ENCODE peak calls at places on chromosomes 11 and 22, in eight cellular contexts. X, C, L, A, R, J, G and B are unnamed samples.

GRCh38 chr11:69977951-69978350 is 100.2 kb upstream of the ANO1 start:
- DNase-seq in X (no peak), C (no peak), L (no peak), A (no peak), R (no peak), J (no peak), G (no peak), B (no peak)

GRCh38 chr11:78365381-78365792 is 52.2 kb downstream of the GAB2 start:
- DNase-seq in X (peak; percentile 79), C (no peak), L (no peak), A (no peak), R (peak; percentile 54), J (no peak), G (no peak), B (no peak)

GRCh38 chr11:55942785-55943392 is 6.7 kb upstream of the OR5I1 start:
- DNase-seq in X (peak; percentile 35), C (peak; percentile 27), L (no peak), A (no peak), R (peak; percentile 0), J (no peak), G (no peak), B (peak; percentile 1)

GRCh38 chr22:25051073-25051472 is 98.6 kb downstream of the KIAA1671 start:
- DNase-seq in X (no peak), C (no peak), L (no peak), A (no peak), R (no peak), J (no peak), G (no peak), B (no peak)

GRCh38 chr11:46127150-46127638 is 5.9 kb upstream of the PHF21A start:
- DNase-seq in X (peak; percentile 30), C (no peak), L (peak; percentile 50), A (no peak), R (peak; percentile 75), J (no peak), G (no peak), B (peak; percentile 46)

GRCh38 chr11:1877211-1878133 is 14.2 kb downstream of the PRR33 start:
- DNase-seq in X (no peak), C (no peak), L (no peak), A (peak; percentile 45), R (no peak), J (no peak), G (no peak), B (peak; percentile 35)

GRCh38 chr11:34654491-34655334 is 33.8 kb downstream of the EHF start:
- DNase-seq in X (peak; percentile 84), C (peak; percentile 20), L (no peak), A (peak; percentile 88), R (no peak), J (no peak), G (no peak), B (peak; percentile 61)

GRCh38 chr22:20834725-20835124 is 23.9 kb downstream of the PI4KA start:
- DNase-seq in X (no peak), C (no peak), L (no peak), A (no peak), R (no peak), J (no peak), G (no peak), B (no peak)

GRCh38 chr11:47007579-47007978 is 71.0 kb downstream of the CSTPP1 start:
- DNase-seq in X (no peak), C (no peak), L (no peak), A (no peak), R (no peak), J (no peak), G (no peak), B (no peak)

GRCh38 chr22:30285176-30285845 is 4.0 kb downstream of the CASTOR1 start:
- DNase-seq in X (no peak), C (no peak), L (no peak), A (no peak), R (no peak), J (no peak), G (no peak), B (no peak)

GRCh38 chr22:49010086-49010863 is 817.4 kb downstream of the BRD1 start:
- DNase-seq in X (no peak), C (no peak), L (no peak), A (peak; percentile 39), R (no peak), J (no peak), G (no peak), B (no peak)

GRCh38 chr22:19179472-19180048 is 1.0 kb upstream of the SLC25A1 start:
- DNase-seq in X (peak; percentile 85), C (peak; percentile 51), L (peak; percentile 27), A (peak; percentile 86), R (peak; percentile 82), J (peak; percentile 73), G (peak; percentile 64), B (peak; percentile 83)

GRCh38 chr11:45354976-45355705 is 69.0 kb upstream of the SYT13 start:
- DNase-seq in X (peak; percentile 81), C (peak; percentile 40), L (peak; percentile 79), A (peak; percentile 72), R (no peak), J (peak; percentile 41), G (peak; percentile 87), B (peak; percentile 46)

GRCh38 chr11:47466701-47467250 is 17.8 kb upstream of the RAPSN start:
- DNase-seq in X (no peak), C (no peak), L (no peak), A (peak; percentile 78), R (no peak), J (peak; percentile 81), G (no peak), B (peak; percentile 20)

GRCh38 chr11:71101046-71101445 is 151.3 kb downstream of the SHANK2 start:
- DNase-seq in X (no peak), C (no peak), L (no peak), A (no peak), R (no peak), J (no peak), G (no peak), B (no peak)

GRCh38 chr11:133134561-133135173 is 397.6 kb downstream of the OPCML start:
- DNase-seq in X (peak; percentile 66), C (peak; percentile 38), L (peak; percentile 11), A (peak; percentile 58), R (peak; percentile 22), J (no peak), G (no peak), B (peak; percentile 48)

GRCh38 chr22:37807410-37808293 is at the start of gene GCAT:
- DNase-seq in X (peak; percentile 95), C (peak; percentile 88), L (peak; percentile 77), A (peak; percentile 98), R (peak; percentile 91), J (peak; percentile 89), G (peak; percentile 81), B (peak; percentile 94)

GRCh38 chr11:73597956-73598718 is at the start of gene FAM168A:
- DNase-seq in X (peak; percentile 97), C (peak; percentile 92), L (peak; percentile 90), A (peak; percentile 99), R (peak; percentile 98), J (peak; percentile 91), G (peak; percentile 92), B (peak; percentile 96)

GRCh38 chr22:49046546-49047305 is 780.9 kb downstream of the BRD1 start:
- DNase-seq in X (peak; percentile 18), C (peak; percentile 40), L (no peak), A (no peak), R (no peak), J (no peak), G (no peak), B (peak; percentile 5)

GRCh38 chr11:45934580-45935318 is 12.3 kb downstream of the LARGE2 start:
- DNase-seq in X (no peak), C (no peak), L (no peak), A (no peak), R (no peak), J (no peak), G (no peak), B (no peak)

GRCh38 chr22:46148885-46149492 is 1.3 kb upstream of the PPARA start:
- DNase-seq in X (no peak), C (no peak), L (peak; percentile 15), A (peak; percentile 53), R (no peak), J (no peak), G (no peak), B (no peak)

GRCh38 chr11:33530824-33531223 is 169.8 kb downstream of the C11orf91 start:
- DNase-seq in X (peak; percentile 15), C (no peak), L (no peak), A (no peak), R (no peak), J (no peak), G (no peak), B (peak; percentile 47)

GRCh38 chr11:85772700-85773099 is 38.2 kb downstream of the SYTL2 start:
- DNase-seq in X (no peak), C (no peak), L (no peak), A (no peak), R (no peak), J (no peak), G (no peak), B (no peak)